ENCODE peak calls at places on chromosome 16, in eight cellular contexts. Y, I, G, C, B, S, M and W are unnamed samples.
A peak's percentile ranks its signal among the peaks of the same experiment; 100 is the strongest.

GRCh38 chr16:88697831-88698693 is 8.1 kb downstream of the RNF166 start:
- DNase-seq in Y (no peak), I (no peak), G (no peak), C (no peak), B (no peak), S (no peak), M (no peak), W (no peak)

GRCh38 chr16:11016524-11016988 is 72.2 kb downstream of the CLEC16A start:
- DNase-seq in Y (peak; percentile 49), I (peak; percentile 46), G (no peak), C (no peak), B (no peak), S (no peak), M (no peak), W (no peak)

GRCh38 chr16:57689772-57690558 is 4.6 kb upstream of the DRC7 start:
- DNase-seq in Y (no peak), I (no peak), G (peak; percentile 53), C (no peak), B (no peak), S (peak; percentile 6), M (no peak), W (no peak)

GRCh38 chr16:51035711-51036110 is 115.4 kb downstream of the SALL1 start:
- DNase-seq in Y (no peak), I (no peak), G (no peak), C (no peak), B (no peak), S (no peak), M (no peak), W (no peak)

GRCh38 chr16:87808108-87808507 is 42.3 kb upstream of the KLHDC4 start:
- DNase-seq in Y (no peak), I (no peak), G (no peak), C (no peak), B (no peak), S (no peak), M (no peak), W (no peak)

GRCh38 chr16:11627822-11628457 is 40.3 kb upstream of the SNN start:
- DNase-seq in Y (no peak), I (peak; percentile 69), G (no peak), C (no peak), B (no peak), S (no peak), M (peak; percentile 40), W (no peak)

GRCh38 chr16:9254863-9255262 is 163.4 kb downstream of the HAPSTR1 start:
- DNase-seq in Y (no peak), I (no peak), G (no peak), C (no peak), B (no peak), S (no peak), M (no peak), W (no peak)

GRCh38 chr16:12086861-12087260 is 110.3 kb downstream of the SNX29 start:
- DNase-seq in Y (no peak), I (no peak), G (no peak), C (no peak), B (no peak), S (no peak), M (no peak), W (no peak)

GRCh38 chr16:73329363-73330306 is 281.7 kb upstream of the ZFHX3 start:
- DNase-seq in Y (no peak), I (no peak), G (no peak), C (no peak), B (peak; percentile 85), S (no peak), M (no peak), W (no peak)

GRCh38 chr16:3876160-3876559 is 4.4 kb downstream of the CREBBP start:
- DNase-seq in Y (no peak), I (peak; percentile 25), G (no peak), C (no peak), B (no peak), S (no peak), M (no peak), W (no peak)